ENCODE peak calls at places on chromosomes 2 and 18, in six cellular contexts. X, E, T, Y, S and Z are unnamed samples. For H3K4me1, the result is how much of the 10 kb centered on the place peaks cover.

GRCh38 chr18:79104137-79104536 is 34.9 kb downstream of the ATP9B start:
- DNase-seq in X (no peak), E (no peak), T (no peak), Y (no peak), S (no peak), Z (no peak)

GRCh38 chr18:47930086-47930843 is at the start of gene SMAD2:
- DNase-seq in X (peak), E (peak), T (peak), Y (peak), S (peak), Z (peak)

GRCh38 chr2:10164611-10165010 is 42.1 kb downstream of the RRM2 start:
- DNase-seq in X (no peak), E (no peak), T (no peak), Y (no peak), S (no peak), Z (no peak)

GRCh38 chr18:70149616-70150301 is 55.7 kb downstream of the RTTN start:
- DNase-seq in X (no peak), E (no peak), T (no peak), Y (no peak), S (no peak), Z (no peak)

GRCh38 chr2:9356336-9356735 is 67.0 kb downstream of the ITGB1BP1 start:
- DNase-seq in X (no peak), E (no peak), T (no peak), Y (no peak), S (no peak), Z (no peak)

GRCh38 chr2:73063909-73064875 is 7.3 kb downstream of the SFXN5 start:
- DNase-seq in X (no peak), E (peak), T (no peak), Y (no peak), S (no peak), Z (no peak)

GRCh38 chr2:8525582-8526402 is 156.1 kb upstream of the ID2 start:
- DNase-seq in X (peak), E (peak), T (no peak), Y (peak), S (peak), Z (peak)

GRCh38 chr2:182642328-182642727 is 73.7 kb upstream of the DNAJC10 start:
- DNase-seq in X (peak), E (peak), T (no peak), Y (peak), S (peak), Z (peak)

GRCh38 chr2:26317377-26318105 is 28.4 kb upstream of the SELENOI start:
- DNase-seq in X (no peak), E (no peak), T (no peak), Y (no peak), S (no peak), Z (no peak)

GRCh38 chr18:69261436-69261835 is 139.3 kb upstream of the DOK6 start:
- DNase-seq in X (no peak), E (peak), T (no peak), Y (no peak), S (no peak), Z (no peak)

GRCh38 chr2:127128508-127128907 is 21.6 kb upstream of the BIN1 start:
- DNase-seq in X (no peak), E (no peak), T (no peak), Y (peak), S (no peak), Z (no peak)

GRCh38 chr2:217916504-217917254 is 86.1 kb downstream of the TNS1 start:
- DNase-seq in X (no peak), E (no peak), T (no peak), Y (no peak), S (peak), Z (no peak)
- H3K4me1 ChIP-seq in X (half or more), E (half or more), T (under half), Y (half or more), S (under half), Z (under half)

DNA sequence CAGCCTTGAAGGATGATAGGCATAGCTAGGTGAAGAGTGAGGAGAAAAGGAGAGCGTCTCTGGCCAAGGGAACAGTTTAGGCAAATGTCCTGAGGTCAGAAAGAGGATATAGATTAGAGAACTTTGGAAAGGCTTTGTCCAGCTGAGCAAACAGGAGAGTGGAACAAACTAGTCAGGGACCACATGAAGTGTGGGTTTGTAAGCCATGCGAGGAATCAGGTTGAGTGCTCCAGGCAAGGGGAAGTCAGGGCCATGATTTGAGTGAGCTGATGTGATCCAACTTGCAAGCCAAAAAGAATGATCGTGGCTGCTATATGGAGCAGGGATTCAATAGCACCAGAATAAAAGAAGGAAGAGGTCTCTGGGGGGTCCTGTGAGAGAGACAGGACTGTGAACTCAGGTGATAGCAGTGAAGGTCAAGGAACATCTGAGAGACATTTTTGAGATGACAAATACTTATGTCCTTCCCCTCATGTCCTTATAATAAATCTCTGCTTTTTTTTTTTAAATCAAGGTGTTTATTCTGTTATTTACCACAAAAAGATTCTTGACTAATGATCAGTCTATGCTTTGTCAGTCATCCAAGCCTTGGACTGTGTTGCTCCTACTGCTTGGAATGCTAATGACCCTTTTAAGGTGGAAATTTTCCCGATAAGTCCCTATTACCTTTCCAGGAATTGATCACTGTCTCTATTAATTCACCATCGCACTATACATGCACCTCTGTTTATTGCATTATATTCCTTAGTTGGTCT is 472.6 kb downstream of the TXNL1 start:
- DNase-seq in X (no peak), E (peak), T (no peak), Y (no peak), S (no peak), Z (no peak)
- H3K4me1 ChIP-seq in X (under half), E (under half), T (under half), Y (under half), S (under half), Z (under half)

DNA sequence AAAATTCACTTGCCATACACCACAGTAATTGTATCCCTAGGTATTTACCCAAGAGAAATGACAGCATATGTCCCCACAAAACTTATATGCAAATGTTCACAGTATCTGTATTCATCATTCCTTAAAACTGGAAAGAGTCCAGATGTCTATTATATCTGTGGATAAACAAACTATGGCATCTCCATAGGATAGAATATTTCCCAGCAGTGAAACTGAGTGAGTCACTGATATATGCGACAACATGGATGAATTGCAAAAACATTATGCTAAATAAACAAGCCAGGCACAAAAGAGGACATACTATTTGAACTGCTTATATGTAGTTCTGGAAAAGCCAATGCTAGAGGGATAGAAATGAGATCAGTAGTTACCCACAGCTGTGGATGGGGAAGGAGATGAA is 359.4 kb upstream of the DSEL start:
- DNase-seq in X (no peak), E (peak), T (no peak), Y (no peak), S (no peak), Z (no peak)
- H3K4me1 ChIP-seq in X (under half), E (under half), T (under half), Y (under half), S (under half), Z (under half)

GRCh38 chr2:231716641-231717280 is 8.4 kb downstream of the PTMA start:
- DNase-seq in X (peak), E (peak), T (no peak), Y (no peak), S (peak), Z (no peak)
- H3K4me1 ChIP-seq in X (half or more), E (under half), T (under half), Y (under half), S (under half), Z (under half)

DNA sequence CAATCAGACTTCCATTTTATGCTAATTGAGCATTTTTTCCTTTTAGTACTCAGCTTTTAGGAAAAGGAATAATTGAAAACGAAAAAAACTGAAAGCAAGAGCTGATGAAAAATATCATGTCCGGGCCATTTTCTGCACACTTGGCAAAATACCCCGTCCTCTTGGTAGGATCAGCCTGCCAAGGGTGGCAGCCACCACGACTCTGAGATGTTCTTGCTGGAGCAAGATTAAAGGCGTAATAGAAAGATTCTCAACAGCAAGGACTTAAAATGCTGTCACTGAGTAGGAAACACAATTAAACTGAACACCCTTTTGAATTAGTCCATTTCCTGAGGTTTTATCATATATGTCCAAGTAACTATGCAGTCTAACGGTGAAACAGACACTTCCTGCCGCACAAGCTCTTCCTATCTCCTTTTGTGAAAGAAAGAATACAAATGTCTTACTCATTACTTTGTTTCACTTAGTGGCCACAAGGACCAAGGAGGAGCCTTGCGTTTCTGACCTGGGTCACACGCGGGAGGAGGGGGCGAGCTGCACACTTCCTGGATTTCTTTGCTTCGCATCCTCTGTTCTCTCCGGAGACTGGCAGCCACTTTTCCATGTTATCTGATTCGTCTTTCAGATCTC is 222.7 kb downstream of the PIEZO2 start:
- DNase-seq in X (no peak), E (peak), T (no peak), Y (no peak), S (no peak), Z (no peak)
- H3K4me1 ChIP-seq in X (under half), E (under half), T (under half), Y (under half), S (under half), Z (under half)

DNA sequence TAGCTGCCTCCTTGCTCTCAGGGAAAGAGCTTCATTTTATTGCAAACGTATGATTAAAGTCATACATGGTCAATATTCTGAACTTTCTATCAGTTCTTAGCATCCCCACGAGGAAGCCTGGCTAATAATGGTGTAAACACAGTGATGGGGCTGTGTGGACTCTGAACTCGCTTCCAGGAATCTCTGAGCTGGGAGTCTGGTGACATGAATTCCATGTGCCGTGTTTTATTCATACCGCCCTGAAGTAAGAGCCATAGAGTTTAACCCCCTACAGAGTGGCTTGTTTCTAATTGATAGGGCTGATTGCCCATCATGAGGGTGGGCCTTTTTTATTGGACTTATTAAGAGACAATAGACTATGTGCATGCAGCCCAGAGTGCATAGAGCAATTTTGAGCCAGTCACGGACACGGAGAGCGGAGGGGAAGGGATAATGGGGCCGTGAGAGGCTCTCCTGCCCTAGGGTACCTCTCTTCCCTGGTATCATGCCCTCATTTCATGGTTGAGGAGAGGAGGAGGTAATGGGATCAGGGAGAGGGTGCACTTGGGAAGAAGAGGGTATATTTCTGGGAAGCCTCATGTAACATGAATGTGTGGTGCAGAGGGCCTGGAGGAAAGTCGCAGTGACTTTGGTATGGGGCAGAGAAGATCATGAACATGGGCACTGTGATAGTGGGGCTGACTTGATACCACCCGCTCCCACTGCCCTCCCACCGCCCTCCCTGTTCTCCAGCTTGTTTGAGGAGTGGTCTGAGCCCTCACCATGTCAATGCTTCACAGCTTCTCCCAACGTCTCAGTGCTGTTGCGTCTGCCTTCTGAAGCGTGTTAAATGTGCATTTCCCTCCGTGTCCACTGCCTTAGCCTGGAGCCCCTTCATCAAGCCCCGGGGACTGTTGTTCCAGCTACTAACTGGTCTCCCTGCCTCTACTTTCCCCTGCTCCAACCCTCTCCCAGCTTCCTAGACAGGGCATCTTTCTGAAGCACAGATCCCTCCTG is 73.2 kb downstream of the IL1R2 start:
- DNase-seq in X (peak), E (peak), T (no peak), Y (no peak), S (no peak), Z (no peak)
- H3K4me1 ChIP-seq in X (half or more), E (under half), T (under half), Y (half or more), S (under half), Z (under half)

GRCh38 chr2:43184339-43184895 is 42.0 kb downstream of the ZFP36L2 start:
- DNase-seq in X (peak), E (peak), T (peak), Y (no peak), S (no peak), Z (no peak)
- H3K4me1 ChIP-seq in X (half or more), E (under half), T (half or more), Y (under half), S (under half), Z (under half)